ENCODE peak calls at places on chromosomes 3 and 15, in five cellular contexts. O, E, T, D and C are unnamed samples.

GRCh38 chr3:156978471-156978961 is 152.4 kb downstream of the LEKR1 start:
- DNase-seq in O (no peak), E (no peak), T (no peak), D (no peak), C (peak; percentile 16)

GRCh38 chr15:78044407-78045155 is 32.9 kb downstream of the TBC1D2B start:
- DNase-seq in O (no peak), E (no peak), T (no peak), D (no peak), C (no peak)

GRCh38 chr3:146814601-146815315 is 209.6 kb upstream of the PLSCR5 start:
- DNase-seq in O (no peak), E (no peak), T (no peak), D (no peak), C (peak; percentile 15)

GRCh38 chr3:133880287-133880686 is 15.4 kb downstream of the RAB6B start:
- DNase-seq in O (no peak), E (no peak), T (no peak), D (no peak), C (no peak)

GRCh38 chr3:116678853-116679252 is 30.7 kb upstream of the TUSC7 start:
- DNase-seq in O (peak; percentile 10), E (peak; percentile 35), T (no peak), D (no peak), C (no peak)

GRCh38 chr3:29922990-29923746 is 642.3 kb downstream of the RBMS3 start:
- DNase-seq in O (no peak), E (no peak), T (no peak), D (no peak), C (peak; percentile 81)

GRCh38 chr3:160403028-160403545 is 3.6 kb downstream of the SMC4 start:
- DNase-seq in O (no peak), E (no peak), T (no peak), D (no peak), C (peak; percentile 31)

GRCh38 chr3:19213608-19214220 is 65.4 kb downstream of the KCNH8 start:
- DNase-seq in O (no peak), E (no peak), T (no peak), D (no peak), C (no peak)

GRCh38 chr3:177262396-177262795 is 65.1 kb upstream of the TBL1XR1 start:
- DNase-seq in O (no peak), E (no peak), T (no peak), D (no peak), C (no peak)

GRCh38 chr15:81001180-81002003 is 669 bp downstream of the TLNRD1 start:
- DNase-seq in O (peak; percentile 63), E (peak; percentile 94), T (peak; percentile 61), D (no peak), C (peak; percentile 58)

GRCh38 chr3:64916192-64916798 is 228.5 kb upstream of the ADAMTS9 start:
- DNase-seq in O (no peak), E (no peak), T (no peak), D (no peak), C (no peak)

GRCh38 chr3:119643094-119643493 is 17.3 kb downstream of the POPDC2 start:
- DNase-seq in O (no peak), E (no peak), T (no peak), D (no peak), C (peak; percentile 31)

GRCh38 chr3:3648961-3649360 is 150.3 kb upstream of the LRRN1 start:
- DNase-seq in O (no peak), E (no peak), T (no peak), D (no peak), C (no peak)

GRCh38 chr3:185290266-185290665 is 36.4 kb upstream of the EHHADH start:
- DNase-seq in O (no peak), E (no peak), T (no peak), D (no peak), C (no peak)

GRCh38 chr3:112454098-112454884 is 45.0 kb downstream of the BTLA start:
- DNase-seq in O (no peak), E (no peak), T (no peak), D (no peak), C (no peak)

GRCh38 chr3:31960793-31961431 is 20.1 kb downstream of the OSBPL10 start:
- DNase-seq in O (no peak), E (no peak), T (no peak), D (no peak), C (peak; percentile 80)

GRCh38 chr3:131349946-131350347 is 31.6 kb upstream of the NUDT16 start:
- DNase-seq in O (no peak), E (no peak), T (no peak), D (no peak), C (peak; percentile 94)

GRCh38 chr3:126108689-126109075 is 24.8 kb upstream of the SLC41A3 start:
- DNase-seq in O (no peak), E (no peak), T (no peak), D (no peak), C (no peak)

GRCh38 chr15:52448010-52448890 is 80.4 kb downstream of the MYO5A start:
- DNase-seq in O (no peak), E (no peak), T (no peak), D (no peak), C (no peak)

GRCh38 chr3:197015790-197016705 is 13.6 kb downstream of the MELTF start:
- DNase-seq in O (no peak), E (peak; percentile 50), T (no peak), D (no peak), C (no peak)